ENCODE peak calls at places on chromosomes 13 and 19, in five cellular contexts. One of them, this sample, is unnamed.

GRCh38 chr13:30032263-30032662 is 181.8 kb upstream of the UBL3 start:
- DNase-seq in posterior vena cava: no peak
- DNase-seq in posterior cingulate gyrus: no peak
- DNase-seq in NCI-H2029: no peak
- DNase-seq in amygdala: no peak
- DNase-seq in this sample: no peak

GRCh38 chr13:109576331-109576813 is 210.0 kb downstream of the IRS2 start:
- DNase-seq in posterior vena cava: no peak
- DNase-seq in posterior cingulate gyrus: no peak
- DNase-seq in NCI-H2029: peak
- DNase-seq in amygdala: no peak
- DNase-seq in this sample: no peak

GRCh38 chr13:109271991-109272454 is 514.4 kb downstream of the IRS2 start:
- DNase-seq in posterior vena cava: no peak
- DNase-seq in posterior cingulate gyrus: no peak
- DNase-seq in NCI-H2029: no peak
- DNase-seq in amygdala: no peak
- DNase-seq in this sample: no peak

GRCh38 chr19:40205760-40206159 is 12.4 kb downstream of the TTC9B start:
- DNase-seq in posterior vena cava: no peak
- DNase-seq in posterior cingulate gyrus: no peak
- DNase-seq in NCI-H2029: no peak
- DNase-seq in amygdala: no peak
- DNase-seq in this sample: no peak

GRCh38 chr13:44810067-44810840 is 179.0 kb downstream of the NUFIP1 start:
- DNase-seq in posterior vena cava: no peak
- DNase-seq in posterior cingulate gyrus: no peak
- DNase-seq in NCI-H2029: no peak
- DNase-seq in amygdala: no peak
- DNase-seq in this sample: peak

GRCh38 chr13:32828711-32829110 is 187.5 kb upstream of the KL start:
- DNase-seq in posterior vena cava: no peak
- DNase-seq in posterior cingulate gyrus: no peak
- DNase-seq in NCI-H2029: no peak
- DNase-seq in amygdala: no peak
- DNase-seq in this sample: no peak

GRCh38 chr13:72151241-72151640 is 284.2 kb upstream of the DACH1 start:
- DNase-seq in posterior vena cava: no peak
- DNase-seq in posterior cingulate gyrus: no peak
- DNase-seq in NCI-H2029: no peak
- DNase-seq in amygdala: no peak
- DNase-seq in this sample: no peak

GRCh38 chr13:76798037-76798436 is 88.2 kb downstream of the KCTD12 start:
- DNase-seq in posterior vena cava: no peak
- DNase-seq in posterior cingulate gyrus: no peak
- DNase-seq in NCI-H2029: no peak
- DNase-seq in amygdala: no peak
- DNase-seq in this sample: no peak

GRCh38 chr19:8610041-8610927 is at the start of gene ADAMTS10:
- DNase-seq in posterior vena cava: no peak
- DNase-seq in posterior cingulate gyrus: no peak
- DNase-seq in NCI-H2029: no peak
- DNase-seq in amygdala: no peak
- DNase-seq in this sample: peak

GRCh38 chr19:46860846-46861690 is at the start of gene ARHGAP35:
- DNase-seq in posterior vena cava: peak
- DNase-seq in posterior cingulate gyrus: no peak
- DNase-seq in NCI-H2029: no peak
- DNase-seq in amygdala: no peak
- DNase-seq in this sample: peak

GRCh38 chr19:3458229-3458555 is 22.1 kb downstream of the SMIM24 start:
- DNase-seq in posterior vena cava: no peak
- DNase-seq in posterior cingulate gyrus: no peak
- DNase-seq in NCI-H2029: no peak
- DNase-seq in amygdala: no peak
- DNase-seq in this sample: no peak

GRCh38 chr19:54837542-54837941 is 12.7 kb upstream of the KIR3DL2 start:
- DNase-seq in posterior vena cava: no peak
- DNase-seq in posterior cingulate gyrus: no peak
- DNase-seq in NCI-H2029: no peak
- DNase-seq in amygdala: no peak
- DNase-seq in this sample: no peak

GRCh38 chr19:54390942-54391577 is 24.2 kb upstream of the TTYH1 start:
- DNase-seq in posterior vena cava: no peak
- DNase-seq in posterior cingulate gyrus: no peak
- DNase-seq in NCI-H2029: peak
- DNase-seq in amygdala: peak
- DNase-seq in this sample: peak

GRCh38 chr13:77002590-77003190 is 10.8 kb downstream of the CLN5 start:
- DNase-seq in posterior vena cava: no peak
- DNase-seq in posterior cingulate gyrus: no peak
- DNase-seq in NCI-H2029: no peak
- DNase-seq in amygdala: no peak
- DNase-seq in this sample: peak

GRCh38 chr13:45695198-45695730 is 6.9 kb upstream of the CBY2 start:
- DNase-seq in posterior vena cava: no peak
- DNase-seq in posterior cingulate gyrus: no peak
- DNase-seq in NCI-H2029: no peak
- DNase-seq in amygdala: no peak
- DNase-seq in this sample: no peak

This sample was measured in Ammon's horn.